ENCODE peak calls at places on chromosomes 6 and 20, in seven cellular contexts. One of them, this sample, is unnamed.

GRCh38 chr6:70151616-70152015 is 151.3 kb downstream of the COL9A1 start:
- DNase-seq in keratinocyte: no peak
- DNase-seq in cardiac fibroblast: peak
- DNase-seq in AG09309: no peak
- DNase-seq in HFFc6: no peak
- DNase-seq in neural crest cell: no peak
- DNase-seq in H9: no peak
- DNase-seq in this sample: no peak

GRCh38 chr6:129643968-129644367 is 66.0 kb downstream of the ARHGAP18 start:
- DNase-seq in keratinocyte: no peak
- DNase-seq in cardiac fibroblast: peak
- DNase-seq in AG09309: no peak
- DNase-seq in HFFc6: no peak
- DNase-seq in neural crest cell: no peak
- DNase-seq in H9: no peak
- DNase-seq in this sample: no peak

GRCh38 chr6:164927288-164928040 is 381.9 kb downstream of the C6orf118 start:
- DNase-seq in keratinocyte: peak
- DNase-seq in cardiac fibroblast: peak
- DNase-seq in AG09309: peak
- DNase-seq in HFFc6: peak
- DNase-seq in neural crest cell: peak
- DNase-seq in H9: peak
- DNase-seq in this sample: peak

GRCh38 chr6:138405816-138406403 is 1.9 kb downstream of the HEBP2 start:
- DNase-seq in keratinocyte: no peak
- DNase-seq in cardiac fibroblast: no peak
- DNase-seq in AG09309: no peak
- DNase-seq in HFFc6: no peak
- DNase-seq in neural crest cell: no peak
- DNase-seq in H9: no peak
- DNase-seq in this sample: no peak

GRCh38 chr20:62925420-62926228 is 681 bp downstream of the DIDO1 start:
- DNase-seq in keratinocyte: no peak
- DNase-seq in cardiac fibroblast: peak
- DNase-seq in AG09309: no peak
- DNase-seq in HFFc6: no peak
- DNase-seq in neural crest cell: peak
- DNase-seq in H9: no peak
- DNase-seq in this sample: no peak

GRCh38 chr6:3162565-3163247 is 5.4 kb upstream of the TUBB2A start:
- DNase-seq in keratinocyte: no peak
- DNase-seq in cardiac fibroblast: peak
- DNase-seq in AG09309: no peak
- DNase-seq in HFFc6: peak
- DNase-seq in neural crest cell: peak
- DNase-seq in H9: peak
- DNase-seq in this sample: peak

GRCh38 chr20:20237093-20237959 is 130.6 kb upstream of the INSM1 start:
- DNase-seq in keratinocyte: no peak
- DNase-seq in cardiac fibroblast: peak
- DNase-seq in AG09309: no peak
- DNase-seq in HFFc6: peak
- DNase-seq in neural crest cell: peak
- DNase-seq in H9: peak
- DNase-seq in this sample: no peak

GRCh38 chr20:36881888-36882287 is 6.0 kb downstream of the TLDC2 start:
- DNase-seq in keratinocyte: no peak
- DNase-seq in cardiac fibroblast: no peak
- DNase-seq in AG09309: no peak
- DNase-seq in HFFc6: no peak
- DNase-seq in neural crest cell: no peak
- DNase-seq in H9: no peak
- DNase-seq in this sample: no peak

GRCh38 chr20:33299111-33299603 is 16.1 kb downstream of the BPIFB1 start:
- DNase-seq in keratinocyte: no peak
- DNase-seq in cardiac fibroblast: peak
- DNase-seq in AG09309: no peak
- DNase-seq in HFFc6: peak
- DNase-seq in neural crest cell: peak
- DNase-seq in H9: peak
- DNase-seq in this sample: peak

GRCh38 chr6:47267301-47267700 is 42.4 kb downstream of the TNFRSF21 start:
- DNase-seq in keratinocyte: no peak
- DNase-seq in cardiac fibroblast: no peak
- DNase-seq in AG09309: no peak
- DNase-seq in HFFc6: no peak
- DNase-seq in neural crest cell: no peak
- DNase-seq in H9: no peak
- DNase-seq in this sample: no peak

GRCh38 chr6:34657037-34657306 is 39.6 kb downstream of the ILRUN start:
- DNase-seq in keratinocyte: no peak
- DNase-seq in cardiac fibroblast: no peak
- DNase-seq in AG09309: no peak
- DNase-seq in HFFc6: peak
- DNase-seq in neural crest cell: no peak
- DNase-seq in H9: no peak
- DNase-seq in this sample: no peak

GRCh38 chr6:30599625-30600324 is 17.3 kb downstream of the PPP1R10 start:
- DNase-seq in keratinocyte: no peak
- DNase-seq in cardiac fibroblast: no peak
- DNase-seq in AG09309: no peak
- DNase-seq in HFFc6: no peak
- DNase-seq in neural crest cell: no peak
- DNase-seq in H9: no peak
- DNase-seq in this sample: no peak

GRCh38 chr6:147560670-147561069 is 52.2 kb downstream of the SAMD5 start:
- DNase-seq in keratinocyte: no peak
- DNase-seq in cardiac fibroblast: no peak
- DNase-seq in AG09309: no peak
- DNase-seq in HFFc6: no peak
- DNase-seq in neural crest cell: no peak
- DNase-seq in H9: no peak
- DNase-seq in this sample: no peak

GRCh38 chr6:53727748-53728147 is 62.2 kb upstream of the KLHL31 start:
- DNase-seq in keratinocyte: no peak
- DNase-seq in cardiac fibroblast: peak
- DNase-seq in AG09309: no peak
- DNase-seq in HFFc6: peak
- DNase-seq in neural crest cell: no peak
- DNase-seq in H9: no peak
- DNase-seq in this sample: no peak

GRCh38 chr6:21595951-21596378 is 2.4 kb downstream of the SOX4 start:
- DNase-seq in keratinocyte: no peak
- DNase-seq in cardiac fibroblast: no peak
- DNase-seq in AG09309: no peak
- DNase-seq in HFFc6: no peak
- DNase-seq in neural crest cell: peak
- DNase-seq in H9: no peak
- DNase-seq in this sample: no peak

GRCh38 chr20:64102647-64103354 is 4.6 kb downstream of the NPBWR2 start:
- DNase-seq in keratinocyte: no peak
- DNase-seq in cardiac fibroblast: no peak
- DNase-seq in AG09309: no peak
- DNase-seq in HFFc6: no peak
- DNase-seq in neural crest cell: no peak
- DNase-seq in H9: peak
- DNase-seq in this sample: no peak

GRCh38 chr6:131159578-131159977 is 24.3 kb downstream of the AKAP7 start:
- DNase-seq in keratinocyte: no peak
- DNase-seq in cardiac fibroblast: peak
- DNase-seq in AG09309: no peak
- DNase-seq in HFFc6: peak
- DNase-seq in neural crest cell: no peak
- DNase-seq in H9: no peak
- DNase-seq in this sample: no peak

GRCh38 chr6:87660226-87660886 is 41.7 kb downstream of the AKIRIN2 start:
- DNase-seq in keratinocyte: no peak
- DNase-seq in cardiac fibroblast: peak
- DNase-seq in AG09309: peak
- DNase-seq in HFFc6: peak
- DNase-seq in neural crest cell: no peak
- DNase-seq in H9: no peak
- DNase-seq in this sample: no peak

GRCh38 chr6:20386218-20386617 is 15.5 kb upstream of the E2F3 start:
- DNase-seq in keratinocyte: no peak
- DNase-seq in cardiac fibroblast: no peak
- DNase-seq in AG09309: no peak
- DNase-seq in HFFc6: no peak
- DNase-seq in neural crest cell: no peak
- DNase-seq in H9: no peak
- DNase-seq in this sample: no peak

GRCh38 chr6:159961523-159961922 is 7.4 kb upstream of the IGF2R start:
- DNase-seq in keratinocyte: no peak
- DNase-seq in cardiac fibroblast: peak
- DNase-seq in AG09309: no peak
- DNase-seq in HFFc6: peak
- DNase-seq in neural crest cell: no peak
- DNase-seq in H9: no peak
- DNase-seq in this sample: no peak

GRCh38 chr6:127051571-127052260 is 66.8 kb upstream of the RSPO3 start:
- DNase-seq in keratinocyte: no peak
- DNase-seq in cardiac fibroblast: peak
- DNase-seq in AG09309: peak
- DNase-seq in HFFc6: peak
- DNase-seq in neural crest cell: no peak
- DNase-seq in H9: no peak
- DNase-seq in this sample: no peak

GRCh38 chr6:111817451-111818146 is 55.7 kb downstream of the FYN start:
- DNase-seq in keratinocyte: no peak
- DNase-seq in cardiac fibroblast: no peak
- DNase-seq in AG09309: no peak
- DNase-seq in HFFc6: no peak
- DNase-seq in neural crest cell: no peak
- DNase-seq in H9: no peak
- DNase-seq in this sample: no peak

GRCh38 chr20:62603021-62603906 is 39.0 kb upstream of the SLCO4A1 start:
- DNase-seq in keratinocyte: no peak
- DNase-seq in cardiac fibroblast: no peak
- DNase-seq in AG09309: no peak
- DNase-seq in HFFc6: peak
- DNase-seq in neural crest cell: no peak
- DNase-seq in H9: no peak
- DNase-seq in this sample: no peak

GRCh38 chr20:1858859-1859258 is 36.3 kb upstream of the SIRPA start:
- DNase-seq in keratinocyte: no peak
- DNase-seq in cardiac fibroblast: peak
- DNase-seq in AG09309: no peak
- DNase-seq in HFFc6: no peak
- DNase-seq in neural crest cell: no peak
- DNase-seq in H9: no peak
- DNase-seq in this sample: no peak

GRCh38 chr6:4914412-4915159 is 89.3 kb downstream of the RPP40 start:
- DNase-seq in keratinocyte: peak
- DNase-seq in cardiac fibroblast: peak
- DNase-seq in AG09309: peak
- DNase-seq in HFFc6: peak
- DNase-seq in neural crest cell: no peak
- DNase-seq in H9: no peak
- DNase-seq in this sample: no peak

GRCh38 chr6:25085761-25086160 is 150.0 kb upstream of the RIPOR2 start:
- DNase-seq in keratinocyte: no peak
- DNase-seq in cardiac fibroblast: no peak
- DNase-seq in AG09309: no peak
- DNase-seq in HFFc6: no peak
- DNase-seq in neural crest cell: no peak
- DNase-seq in H9: no peak
- DNase-seq in this sample: no peak

GRCh38 chr20:1423625-1424106 is 30.8 kb upstream of the FKBP1A start:
- DNase-seq in keratinocyte: no peak
- DNase-seq in cardiac fibroblast: peak
- DNase-seq in AG09309: no peak
- DNase-seq in HFFc6: peak
- DNase-seq in neural crest cell: peak
- DNase-seq in H9: peak
- DNase-seq in this sample: no peak

GRCh38 chr6:112979830-112980229 is 632.7 kb downstream of the RFPL4B start:
- DNase-seq in keratinocyte: no peak
- DNase-seq in cardiac fibroblast: peak
- DNase-seq in AG09309: peak
- DNase-seq in HFFc6: peak
- DNase-seq in neural crest cell: peak
- DNase-seq in H9: no peak
- DNase-seq in this sample: no peak

GRCh38 chr6:106739387-106739786 is 110.0 kb downstream of the QRSL1 start:
- DNase-seq in keratinocyte: no peak
- DNase-seq in cardiac fibroblast: no peak
- DNase-seq in AG09309: no peak
- DNase-seq in HFFc6: no peak
- DNase-seq in neural crest cell: no peak
- DNase-seq in H9: no peak
- DNase-seq in this sample: no peak

GRCh38 chr20:9215539-9215938 is 146.7 kb downstream of the PLCB4 start:
- DNase-seq in keratinocyte: no peak
- DNase-seq in cardiac fibroblast: peak
- DNase-seq in AG09309: no peak
- DNase-seq in HFFc6: no peak
- DNase-seq in neural crest cell: no peak
- DNase-seq in H9: no peak
- DNase-seq in this sample: no peak
- TF ChIP-seq CTCF in keratinocyte: no peak
- TF ChIP-seq CTCF in cardiac fibroblast: peak
- TF ChIP-seq CTCF in AG09309: peak
- TF ChIP-seq CTCF in HFFc6: peak
- TF ChIP-seq CTCF in neural crest cell: peak
- TF ChIP-seq CTCF in H9: peak
- TF ChIP-seq CTCF in this sample: peak

GRCh38 chr20:5187122-5187521 is 60.3 kb downstream of the CDS2 start:
- DNase-seq in keratinocyte: no peak
- DNase-seq in cardiac fibroblast: no peak
- DNase-seq in AG09309: no peak
- DNase-seq in HFFc6: no peak
- DNase-seq in neural crest cell: no peak
- DNase-seq in H9: no peak
- DNase-seq in this sample: no peak
- TF ChIP-seq CTCF in keratinocyte: no peak
- TF ChIP-seq CTCF in cardiac fibroblast: no peak
- TF ChIP-seq CTCF in AG09309: no peak
- TF ChIP-seq CTCF in HFFc6: no peak
- TF ChIP-seq CTCF in neural crest cell: no peak
- TF ChIP-seq CTCF in H9: no peak
- TF ChIP-seq CTCF in this sample: no peak

DNA sequence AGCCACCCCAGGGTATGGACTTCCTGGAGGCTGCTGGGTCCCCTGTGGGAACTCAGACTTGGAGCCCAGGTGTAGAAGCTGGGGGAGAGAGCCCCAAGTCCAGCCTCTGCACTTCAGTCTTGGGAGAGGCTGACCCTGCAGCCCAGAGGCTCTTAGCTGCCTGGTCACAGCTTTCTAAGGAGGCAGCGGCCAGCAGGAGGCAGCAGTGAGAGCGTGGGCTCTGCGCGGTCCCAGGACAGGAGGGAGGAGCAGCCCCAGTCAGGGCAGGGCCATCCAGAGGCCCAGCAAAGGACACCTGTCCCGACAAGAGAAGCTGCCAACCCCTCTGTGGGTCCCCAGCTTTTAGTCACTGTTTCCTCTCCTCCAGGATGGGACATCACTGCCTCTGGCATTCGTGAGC is 9.4 kb downstream of the TREML2 start:
- DNase-seq in keratinocyte: no peak
- DNase-seq in cardiac fibroblast: peak
- DNase-seq in AG09309: no peak
- DNase-seq in HFFc6: no peak
- DNase-seq in neural crest cell: peak
- DNase-seq in H9: peak
- DNase-seq in this sample: no peak
- TF ChIP-seq CTCF in keratinocyte: no peak
- TF ChIP-seq CTCF in cardiac fibroblast: peak
- TF ChIP-seq CTCF in AG09309: peak
- TF ChIP-seq CTCF in HFFc6: peak
- TF ChIP-seq CTCF in neural crest cell: peak
- TF ChIP-seq CTCF in H9: peak
- TF ChIP-seq CTCF in this sample: peak

GRCh38 chr6:108541843-108542795 is 18.6 kb upstream of the FOXO3 start:
- DNase-seq in keratinocyte: no peak
- DNase-seq in cardiac fibroblast: peak
- DNase-seq in AG09309: no peak
- DNase-seq in HFFc6: peak
- DNase-seq in neural crest cell: peak
- DNase-seq in H9: peak
- DNase-seq in this sample: no peak
- TF ChIP-seq CTCF in keratinocyte: peak
- TF ChIP-seq CTCF in cardiac fibroblast: peak
- TF ChIP-seq CTCF in AG09309: peak
- TF ChIP-seq CTCF in HFFc6: peak
- TF ChIP-seq CTCF in neural crest cell: peak
- TF ChIP-seq CTCF in H9: peak
- TF ChIP-seq CTCF in this sample: peak

This sample was measured in type B pancreatic cell.